ENCODE peak calls at places on chromosomes 16 and 17, in four cellular contexts. X is transverse colon, N is endothelial cell of umbilical vein, I is Peyer's patch. Q is an unnamed sample.
A peak's percentile ranks its signal among the peaks of the same experiment; 100 is the strongest.

GRCh38 chr17:63483655-63484575 is 7.1 kb downstream of the ACE start:
- DNase-seq in N (no peak), I (no peak), X (no peak), Q (no peak)

GRCh38 chr17:57499648-57500049 is 243.3 kb downstream of the MSI2 start:
- DNase-seq in N (no peak), X (no peak), I (no peak), Q (no peak)

GRCh38 chr17:70123193-70123592 is 46.1 kb upstream of the KCNJ2 start:
- DNase-seq in N (peak; percentile 56), X (no peak), I (no peak), Q (no peak)

GRCh38 chr16:88804552-88805339 is 1.2 kb downstream of the CDT1 start:
- DNase-seq in I (no peak), X (no peak), N (no peak), Q (peak; percentile 65)

GRCh38 chr17:71251936-71252335 is 868.9 kb upstream of the SOX9 start:
- DNase-seq in I (no peak), N (no peak), X (no peak), Q (no peak)

GRCh38 chr17:46727572-46728348 is 90.7 kb downstream of the WNT3 start:
- DNase-seq in X (no peak), I (no peak), N (no peak), Q (no peak)

GRCh38 chr16:54503011-54503410 is 216.4 kb upstream of the IRX3 start:
- DNase-seq in I (no peak), X (peak; percentile 36), N (no peak), Q (no peak)

GRCh38 chr17:2366747-2367494 is 29.6 kb downstream of the SGSM2 start:
- DNase-seq in N (no peak), I (no peak), X (no peak), Q (no peak)

GRCh38 chr16:86682219-86682904 is 104.0 kb downstream of the FOXL1 start:
- DNase-seq in N (no peak), I (no peak), X (no peak), Q (no peak)

GRCh38 chr16:80231888-80232287 is 308.9 kb upstream of the DYNLRB2 start:
- DNase-seq in X (no peak), N (no peak), I (no peak), Q (no peak)

GRCh38 chr17:34300652-34301390 is 15.3 kb downstream of the CCL11 start:
- DNase-seq in N (peak; percentile 44), I (no peak), X (no peak), Q (no peak)

DNA sequence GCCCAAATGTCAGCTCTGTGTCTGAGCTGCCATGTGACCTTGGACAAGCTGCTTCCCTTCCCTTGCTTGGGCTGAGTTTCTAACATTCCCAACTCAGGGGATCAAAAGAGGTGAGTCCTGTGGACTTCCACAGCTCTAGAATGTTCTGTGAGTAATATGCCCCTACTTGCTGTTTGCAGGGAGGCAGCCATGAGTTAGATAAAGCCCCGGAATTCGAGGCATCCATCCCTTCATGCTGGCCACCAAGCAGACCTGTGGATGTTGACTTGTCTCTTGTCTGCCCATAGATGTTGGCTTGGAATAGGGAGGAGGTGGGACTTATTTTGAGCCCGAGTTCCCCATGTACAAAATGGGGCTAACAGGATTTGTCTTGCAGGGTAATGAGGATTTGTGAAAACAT is 36.2 kb downstream of the KSR1 start:
- DNase-seq in N (no peak), I (no peak), X (no peak), Q (no peak)
- TF ChIP-seq POLR2A in N (no peak), I (no peak), X (no peak), Q (no peak)

GRCh38 chr17:8900207-8900606 is 32.7 kb upstream of the PIK3R6 start:
- DNase-seq in I (no peak), N (no peak), X (no peak), Q (no peak)

GRCh38 chr17:8904201-8904600 is 36.7 kb upstream of the PIK3R6 start:
- DNase-seq in I (no peak), X (no peak), N (no peak), Q (no peak)

GRCh38 chr17:8896641-8897635 is 29.5 kb upstream of the PIK3R6 start:
- DNase-seq in X (no peak), N (no peak), I (no peak), Q (no peak)

GRCh38 chr17:8904686-8905085 is 37.2 kb upstream of the PIK3R6 start:
- DNase-seq in I (no peak), X (no peak), N (no peak), Q (no peak)

GRCh38 chr17:8900626-8901585 is 33.4 kb upstream of the PIK3R6 start:
- DNase-seq in I (no peak), X (no peak), N (no peak), Q (no peak)
- TF ChIP-seq POLR2A in I (no peak), X (no peak), N (no peak), Q (no peak)

GRCh38 chr17:78355701-78356100 is 4.2 kb downstream of the SOCS3 start:
- DNase-seq in I (no peak), X (no peak), N (no peak), Q (no peak)

GRCh38 chr17:78356163-78356713 is 3.6 kb downstream of the SOCS3 start:
- DNase-seq in I (no peak), X (peak; percentile 81), N (no peak), Q (peak; percentile 41)

GRCh38 chr17:78358538-78359215 is 1.2 kb downstream of the SOCS3 start:
- DNase-seq in I (no peak), N (peak; percentile 61), X (peak; percentile 48), Q (peak; percentile 57)

GRCh38 chr17:78357687-78358537 is 2.0 kb downstream of the SOCS3 start:
- DNase-seq in N (no peak), I (no peak), X (no peak), Q (no peak)

GRCh38 chr17:78357177-78357586 is 2.7 kb downstream of the SOCS3 start:
- DNase-seq in X (no peak), I (no peak), N (peak; percentile 82), Q (no peak)
- TF ChIP-seq POLR2A in X (no peak), I (no peak), N (no peak), Q (no peak)

GRCh38 chr17:44345497-44346026 is 460 bp downstream of the GRN start:
- DNase-seq in X (peak; percentile 66), I (peak; percentile 64), N (peak; percentile 70), Q (peak; percentile 48)
- TF ChIP-seq POLR2A in X (peak; percentile 70), I (no peak), N (no peak), Q (peak; percentile 31)

GRCh38 chr17:82089723-82090548 is 8.1 kb downstream of the FASN start:
- DNase-seq in I (no peak), X (no peak), N (no peak), Q (no peak)
- TF ChIP-seq POLR2A in I (no peak), X (no peak), N (no peak), Q (no peak)

GRCh38 chr17:43389022-43389947 is 9.5 kb upstream of the ARL4D start:
- DNase-seq in I (peak; percentile 86), N (peak; percentile 79), X (peak; percentile 87), Q (peak; percentile 91)
- TF ChIP-seq POLR2A in I (peak; percentile 66), N (peak; percentile 35), X (peak; percentile 58), Q (peak; percentile 81)

GRCh38 chr17:29682987-29683386 is 60.3 kb upstream of the CORO6 start:
- DNase-seq in I (no peak), N (peak; percentile 85), X (no peak), Q (no peak)

GRCh38 chr17:29671661-29672060 is 48.9 kb upstream of the CORO6 start:
- DNase-seq in X (no peak), I (no peak), N (no peak), Q (no peak)

GRCh38 chr17:29682054-29682453 is 59.3 kb upstream of the CORO6 start:
- DNase-seq in N (peak; percentile 41), I (no peak), X (no peak), Q (no peak)

GRCh38 chr17:29674270-29674669 is 51.6 kb upstream of the CORO6 start:
- DNase-seq in I (no peak), X (no peak), N (peak; percentile 44), Q (no peak)

DNA sequence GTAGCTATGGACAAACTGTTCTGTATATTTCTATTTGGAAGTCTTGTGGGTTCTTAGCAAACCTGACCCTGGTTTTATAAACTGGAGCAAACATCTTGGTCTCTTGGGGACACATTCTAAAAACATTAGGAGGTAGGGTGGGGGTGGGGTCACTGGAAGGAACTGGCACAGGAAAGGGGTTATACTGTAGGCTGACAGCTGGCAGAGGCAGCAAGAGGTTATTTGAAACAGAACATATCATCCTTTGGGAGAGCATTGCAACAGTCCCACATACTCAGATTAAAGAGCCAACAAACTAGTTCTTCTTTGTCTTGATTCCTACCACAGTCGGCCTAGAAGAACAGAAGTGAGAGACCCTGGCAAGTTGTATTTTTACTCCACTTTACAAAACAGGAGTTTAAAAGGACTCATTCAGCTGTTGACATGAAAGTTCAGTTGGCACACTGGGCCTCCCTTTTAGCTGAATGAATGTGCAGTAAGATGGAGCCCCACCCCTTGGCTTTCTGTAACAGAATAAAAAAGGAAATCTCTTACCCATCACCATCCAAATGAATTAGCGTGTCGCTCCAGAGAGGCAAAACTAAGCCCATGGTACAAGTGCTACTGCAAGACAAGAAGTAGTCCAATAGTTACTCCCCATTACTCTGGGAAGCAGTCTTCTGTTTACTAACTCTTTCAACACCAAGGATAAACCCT is 54.6 kb upstream of the CORO6 start:
- DNase-seq in N (no peak), I (no peak), X (no peak), Q (peak; percentile 53)
- TF ChIP-seq POLR2A in N (no peak), I (no peak), X (no peak), Q (no peak)

GRCh38 chr16:11743308-11744074 is 834 bp upstream of the TXNDC11 start:
- DNase-seq in I (no peak), N (peak; percentile 26), X (peak; percentile 39), Q (peak; percentile 43)
- TF ChIP-seq POLR2A in I (no peak), N (no peak), X (no peak), Q (no peak)

DNA sequence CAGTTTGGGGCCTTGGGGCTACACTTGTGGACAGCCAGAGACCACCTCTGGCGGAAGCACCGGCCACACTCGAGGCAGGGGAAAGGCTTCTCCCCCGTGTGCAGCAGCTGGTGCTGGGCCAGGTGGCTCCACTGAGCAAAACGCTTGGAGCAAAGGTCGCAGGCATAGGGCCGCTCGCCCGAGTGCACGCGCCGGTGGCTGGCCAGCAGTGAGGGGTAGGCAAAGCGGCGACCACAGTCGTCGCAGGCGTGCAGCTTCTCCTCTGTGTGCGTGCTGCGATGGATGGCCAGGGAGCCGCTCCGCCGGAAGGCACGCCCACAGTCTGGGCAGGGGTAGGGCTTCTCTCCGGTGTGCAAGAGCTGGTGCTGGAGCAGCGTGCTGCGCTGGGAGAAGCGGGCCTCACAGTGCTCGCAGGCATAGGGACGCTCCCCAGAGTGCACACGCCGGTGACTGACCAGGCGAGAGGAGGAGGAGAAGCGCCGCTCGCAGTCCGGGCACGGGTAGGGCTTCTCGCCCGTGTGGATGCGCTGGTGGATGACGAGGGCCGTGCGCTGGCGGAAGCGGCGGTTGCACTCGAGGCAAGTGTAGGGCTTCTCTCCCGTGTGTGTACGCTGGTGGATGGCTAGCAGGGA is 5.8 kb downstream of the ZNF689 start:
- DNase-seq in X (no peak), N (no peak), I (no peak), Q (no peak)
- TF ChIP-seq POLR2A in X (no peak), N (no peak), I (no peak), Q (no peak)